ENCODE peak calls at places on chromosomes 3 and 15, in six cellular contexts. Y, K, B, D, F and O are unnamed samples.

GRCh38 chr3:141959921-141960554 is 83.6 kb downstream of the ATP1B3 start:
- DNase-seq in Y (no peak), K (peak; percentile 61), B (no peak), D (peak; percentile 74), F (peak; percentile 84), O (no peak)

GRCh38 chr15:84979651-84980050 is 2.0 kb upstream of the PDE8A start:
- DNase-seq in Y (no peak), K (no peak), B (no peak), D (no peak), F (no peak), O (peak; percentile 84)

GRCh38 chr3:71104090-71104489 is 479.4 kb downstream of the FOXP1 start:
- DNase-seq in Y (no peak), K (no peak), B (no peak), D (peak; percentile 71), F (peak; percentile 84), O (no peak)

GRCh38 chr3:167705840-167706239 is 28.9 kb downstream of the PDCD10 start:
- DNase-seq in Y (no peak), K (peak; percentile 20), B (no peak), D (peak; percentile 30), F (peak; percentile 5), O (no peak)

GRCh38 chr15:53197426-53197839 is 407.3 kb upstream of the ONECUT1 start:
- DNase-seq in Y (peak; percentile 63), K (peak; percentile 46), B (peak; percentile 75), D (peak; percentile 51), F (peak; percentile 75), O (peak; percentile 82)

GRCh38 chr3:17349093-17349492 is 393.3 kb downstream of the TBC1D5 start:
- DNase-seq in Y (no peak), K (no peak), B (no peak), D (no peak), F (no peak), O (no peak)

GRCh38 chr3:27939510-27939909 is 217.4 kb upstream of the EOMES start:
- DNase-seq in Y (no peak), K (peak; percentile 1), B (no peak), D (no peak), F (peak; percentile 33), O (no peak)

GRCh38 chr15:63979227-63979793 is 67.0 kb downstream of the DAPK2 start:
- DNase-seq in Y (no peak), K (no peak), B (no peak), D (no peak), F (peak; percentile 8), O (no peak)

GRCh38 chr3:81910244-81910852 is 148.9 kb upstream of the GBE1 start:
- DNase-seq in Y (peak; percentile 16), K (peak; percentile 24), B (peak; percentile 30), D (peak; percentile 53), F (peak; percentile 65), O (peak; percentile 6)

GRCh38 chr15:71779073-71779797 is 31.1 kb upstream of the NR2E3 start:
- DNase-seq in Y (no peak), K (no peak), B (no peak), D (no peak), F (no peak), O (no peak)

GRCh38 chr3:64686446-64686908 is 1.3 kb downstream of the ADAMTS9 start:
- DNase-seq in Y (no peak), K (peak; percentile 66), B (no peak), D (no peak), F (peak; percentile 88), O (peak; percentile 54)

GRCh38 chr3:85193565-85193964 is 234.8 kb downstream of the CADM2 start:
- DNase-seq in Y (no peak), K (no peak), B (no peak), D (no peak), F (no peak), O (no peak)

GRCh38 chr3:155173771-155174170 is 93.7 kb downstream of the MME start:
- DNase-seq in Y (no peak), K (no peak), B (no peak), D (no peak), F (no peak), O (no peak)

GRCh38 chr3:184693011-184693975 is 18.6 kb downstream of the MAGEF1 start:
- DNase-seq in Y (no peak), K (no peak), B (no peak), D (no peak), F (no peak), O (peak; percentile 75)

GRCh38 chr3:63662500-63662899 is 10.0 kb downstream of the SNTN start:
- DNase-seq in Y (peak; percentile 25), K (no peak), B (no peak), D (no peak), F (peak; percentile 38), O (peak; percentile 24)

GRCh38 chr15:25137013-25137412 is 182.2 kb downstream of the SNRPN start:
- DNase-seq in Y (no peak), K (no peak), B (no peak), D (no peak), F (no peak), O (no peak)

GRCh38 chr3:16511561-16512434 is 1.7 kb downstream of the RFTN1 start:
- DNase-seq in Y (no peak), K (no peak), B (peak; percentile 83), D (peak; percentile 85), F (peak; percentile 95), O (peak; percentile 46)

GRCh38 chr15:25903024-25903581 is 40.0 kb upstream of the ATP10A start:
- DNase-seq in Y (no peak), K (no peak), B (no peak), D (peak; percentile 69), F (peak; percentile 89), O (no peak)

GRCh38 chr15:43143203-43143941 is 10.0 kb downstream of the TMEM62 start:
- DNase-seq in Y (no peak), K (no peak), B (no peak), D (no peak), F (no peak), O (no peak)

GRCh38 chr3:102682761-102683160 is 247.9 kb downstream of the ZPLD1 start:
- DNase-seq in Y (no peak), K (no peak), B (no peak), D (no peak), F (no peak), O (no peak)

DNA sequence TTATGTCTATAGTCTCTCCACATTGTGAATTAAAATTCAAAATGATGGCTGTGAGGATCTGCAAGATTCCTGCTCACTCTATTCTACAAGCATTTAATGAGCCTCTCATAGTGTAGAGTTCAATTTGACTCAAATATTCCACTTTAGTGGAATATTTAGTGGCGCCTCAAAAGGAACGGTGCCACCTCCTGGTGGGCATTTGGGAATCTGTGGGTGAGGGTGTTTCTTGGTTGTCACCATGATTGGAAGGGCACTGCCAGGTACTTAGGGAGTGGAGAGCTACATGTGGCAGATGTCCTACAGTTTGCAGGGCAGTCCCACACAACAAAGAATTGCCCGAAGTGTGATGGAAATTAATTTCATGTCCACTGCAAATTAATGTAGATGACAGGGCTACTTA is 21.5 kb upstream of the KCNMB3 start:
- DNase-seq in Y (no peak), K (no peak), B (no peak), D (peak; percentile 25), F (no peak), O (peak; percentile 26)
- H3K4me3 ChIP-seq in Y (no peak overlapping the region), K (no peak overlapping the region), B (no peak overlapping the region), D (no peak overlapping the region), F (no peak overlapping the region), O (no peak overlapping the region)

GRCh38 chr3:126414961-126415660 is 20.4 kb downstream of the CFAP100 start:
- DNase-seq in Y (no peak), K (no peak), B (no peak), D (no peak), F (no peak), O (peak; percentile 46)

GRCh38 chr3:126414406-126414805 is 19.7 kb downstream of the CFAP100 start:
- DNase-seq in Y (no peak), K (no peak), B (no peak), D (no peak), F (no peak), O (no peak)

GRCh38 chr3:126416943-126417342 is 22.2 kb downstream of the CFAP100 start:
- DNase-seq in Y (no peak), K (no peak), B (no peak), D (no peak), F (no peak), O (peak; percentile 37)

GRCh38 chr3:126417461-126418255 is 22.9 kb downstream of the CFAP100 start:
- DNase-seq in Y (no peak), K (no peak), B (no peak), D (no peak), F (no peak), O (peak; percentile 50)

DNA sequence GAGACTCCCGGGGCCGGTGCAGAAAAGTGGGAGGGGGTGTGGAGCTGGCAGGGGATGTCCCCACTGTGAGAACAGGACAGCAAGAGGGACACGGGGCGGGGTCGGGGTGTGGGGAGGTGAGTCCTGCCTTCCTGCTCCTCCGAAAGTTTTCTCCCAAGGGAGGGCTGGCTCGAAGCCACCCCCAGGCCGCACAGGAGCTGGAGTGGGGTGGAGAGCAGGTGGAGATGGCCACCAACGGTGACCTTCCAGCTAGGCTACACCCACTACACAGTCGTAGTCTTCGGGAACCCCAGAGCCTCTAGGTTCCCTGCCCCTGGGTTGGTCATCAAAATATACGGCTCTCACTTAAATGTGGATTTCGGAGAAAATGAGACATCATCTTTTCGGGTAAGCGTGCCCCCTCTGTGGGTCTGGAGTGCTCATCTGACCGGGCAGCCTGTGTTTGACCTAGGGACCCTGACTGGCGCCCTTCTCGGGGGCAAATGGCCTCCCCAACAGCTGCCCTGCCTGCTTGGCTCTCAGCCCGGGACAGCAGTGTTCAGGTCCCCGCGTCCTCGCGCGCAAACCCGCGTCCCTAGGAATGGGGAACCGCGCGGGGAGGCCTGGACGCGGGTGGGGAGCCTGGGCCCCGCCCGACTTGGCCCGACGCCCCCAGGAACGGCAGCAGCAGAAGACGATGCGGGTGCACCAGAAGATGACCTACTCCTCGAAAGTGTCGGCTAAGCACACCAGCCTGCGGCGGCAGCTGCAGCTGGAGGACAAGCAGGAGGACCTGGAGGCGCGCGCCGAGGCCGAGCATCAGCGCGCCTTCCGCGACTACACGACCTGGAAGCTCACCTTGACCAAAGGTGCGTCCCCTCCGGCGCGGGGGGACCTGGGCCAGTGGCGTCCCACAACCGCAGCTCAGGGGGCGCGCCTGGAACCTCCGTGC is 21.2 kb downstream of the CFAP100 start:
- DNase-seq in Y (no peak), K (no peak), B (no peak), D (no peak), F (no peak), O (peak; percentile 61)
- H3K27me3 ChIP-seq in Y (no peaks in the 10 kb centered on the region), K (no peaks in the 10 kb centered on the region), B (peaks cover under 1% of the 10 kb centered on the region), D (no peaks in the 10 kb centered on the region), F (peaks cover 31% of the 10 kb centered on the region), O (no peaks in the 10 kb centered on the region)

GRCh38 chr3:10011644-10012043 is 14.6 kb upstream of the FANCD2 start:
- DNase-seq in Y (no peak), K (no peak), B (no peak), D (peak; percentile 51), F (peak; percentile 47), O (no peak)
- H3K4me3 ChIP-seq in Y (no peak overlapping the region), K (no peak overlapping the region), B (no peak overlapping the region), D (no peak overlapping the region), F (peak overlapping the region; percentile 76), O (no peak overlapping the region)

DNA sequence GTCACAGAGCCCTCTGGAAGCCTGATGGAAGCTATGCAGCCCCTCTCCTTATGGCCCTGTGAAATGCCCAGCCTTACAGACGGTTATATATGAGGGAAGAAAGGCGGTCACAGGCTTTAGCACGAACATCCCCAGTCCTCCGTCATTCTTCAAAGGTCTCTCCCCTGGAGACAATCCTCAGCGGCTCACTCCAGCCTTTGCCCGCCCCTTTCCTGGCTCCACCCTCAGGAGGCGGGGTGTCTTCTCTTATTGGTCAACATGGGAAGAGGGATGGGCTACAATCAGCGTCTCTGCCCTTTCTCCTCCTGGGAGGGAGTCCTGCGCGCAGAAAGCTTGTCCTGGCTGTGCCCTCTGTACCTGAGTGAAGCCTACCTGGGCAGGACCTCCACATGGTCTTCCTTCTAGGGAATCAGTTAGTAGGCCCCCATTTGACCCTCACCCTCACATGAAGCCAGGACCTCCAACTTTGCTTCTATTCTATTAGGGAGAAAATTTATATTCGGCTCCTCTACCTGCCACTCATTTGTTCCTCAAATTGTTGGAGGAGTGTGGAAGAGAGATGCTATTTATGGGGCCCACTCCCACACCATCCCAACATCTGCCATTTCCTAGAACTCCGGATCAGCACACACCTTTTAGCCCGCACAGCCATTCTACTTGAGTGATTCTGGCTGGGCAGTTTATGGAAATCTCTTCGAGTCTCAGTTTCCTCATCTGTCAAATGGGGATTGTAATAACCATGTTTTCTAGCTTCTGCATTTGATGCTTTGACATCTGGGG is 112.9 kb upstream of the SLC6A11 start:
- DNase-seq in Y (peak; percentile 42), K (no peak), B (peak; percentile 10), D (peak; percentile 6), F (peak; percentile 28), O (peak; percentile 88)
- H3K27me3 ChIP-seq in Y (peaks cover 22% of the 10 kb centered on the region), K (peaks cover 14% of the 10 kb centered on the region), B (no peaks in the 10 kb centered on the region), D (peaks cover 66% of the 10 kb centered on the region), F (peaks cover 14% of the 10 kb centered on the region), O (peaks cover 25% of the 10 kb centered on the region)